ENCODE peak calls at places on chromosomes 3 and 15, in four cellular contexts. T is HCT116, B is astrocyte, E is IMR-90. U is an unnamed sample.
A peak's percentile ranks its signal among the peaks of the same experiment; 100 is the strongest.

GRCh38 chr15:97081666-97082226 is 751.2 kb downstream of the NR2F2 start:
- DNase-seq in T (no peak), B (no peak), E (no peak), U (no peak)

GRCh38 chr3:132641837-132642538 is 17.6 kb downstream of the ACAD11 start:
- DNase-seq in T (peak; percentile 22), B (no peak), E (peak; percentile 67), U (peak; percentile 53)

GRCh38 chr15:33608714-33609113 is 297.9 kb downstream of the RYR3 start:
- DNase-seq in T (no peak), B (no peak), E (no peak), U (no peak)

GRCh38 chr3:172097585-172097984 is 58.2 kb downstream of the FNDC3B start:
- DNase-seq in T (no peak), B (no peak), E (no peak), U (no peak)

GRCh38 chr3:132912416-132912753 is 125.8 kb upstream of the TMEM108 start:
- DNase-seq in T (no peak), B (no peak), E (no peak), U (no peak)

GRCh38 chr15:92970656-92971055 is 70.5 kb downstream of the CHD2 start:
- DNase-seq in T (no peak), B (no peak), E (peak; percentile 50), U (no peak)

GRCh38 chr3:83890763-83891135 is 1068.0 kb upstream of the CADM2 start:
- DNase-seq in T (no peak), B (peak; percentile 51), E (no peak), U (no peak)

GRCh38 chr3:178736300-178736699 is 200.1 kb downstream of the KCNMB2 start:
- DNase-seq in T (no peak), B (no peak), E (no peak), U (no peak)

GRCh38 chr15:67188551-67189218 is 65.8 kb downstream of the AAGAB start:
- DNase-seq in T (no peak), B (peak; percentile 65), E (peak; percentile 90), U (no peak)

GRCh38 chr15:64651573-64652260 is 123.7 kb downstream of the RBPMS2 start:
- DNase-seq in T (no peak), B (no peak), E (peak; percentile 33), U (peak; percentile 60)

GRCh38 chr3:188526057-188526456 is 372.1 kb downstream of the LPP start:
- DNase-seq in T (no peak), B (no peak), E (peak; percentile 14), U (no peak)

GRCh38 chr3:71062920-71063767 is 520.4 kb downstream of the FOXP1 start:
- DNase-seq in T (no peak), B (peak; percentile 57), E (peak; percentile 65), U (no peak)

GRCh38 chr15:74780983-74781672 is 752 bp upstream of the CSK start:
- DNase-seq in T (no peak), B (no peak), E (peak; percentile 28), U (peak; percentile 60)

GRCh38 chr15:41620536-41621199 is 39.5 kb upstream of the MGA start:
- DNase-seq in T (no peak), B (no peak), E (no peak), U (no peak)

GRCh38 chr15:49467782-49468181 is 44.7 kb downstream of the FGF7 start:
- DNase-seq in T (no peak), B (no peak), E (no peak), U (no peak)

GRCh38 chr15:49466119-49466518 is 43.1 kb downstream of the FGF7 start:
- DNase-seq in T (no peak), B (no peak), E (no peak), U (no peak)

GRCh38 chr15:49468440-49468839 is 45.4 kb downstream of the FGF7 start:
- DNase-seq in T (no peak), B (no peak), E (peak; percentile 51), U (no peak)

GRCh38 chr15:49462242-49462641 is 39.2 kb downstream of the FGF7 start:
- DNase-seq in T (no peak), B (no peak), E (no peak), U (no peak)

DNA sequence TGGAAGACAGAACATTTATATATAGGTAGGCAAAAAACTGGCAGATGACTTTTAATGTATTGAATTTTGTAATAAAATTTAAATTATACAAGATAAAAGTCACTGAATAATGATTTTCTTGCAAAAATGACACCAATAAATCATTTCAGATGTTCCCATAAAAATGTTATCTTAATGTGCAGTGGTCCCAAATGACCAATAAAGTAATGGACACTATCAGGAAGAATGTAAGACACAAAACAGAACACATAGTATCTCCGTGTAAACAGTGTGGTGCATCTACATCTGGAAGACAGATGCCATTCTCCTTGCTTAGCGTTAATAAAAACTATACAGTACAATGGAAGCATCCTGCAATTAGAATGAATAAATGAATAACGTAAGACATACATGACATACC is 41.5 kb downstream of the FGF7 start:
- DNase-seq in T (no peak), B (no peak), E (no peak), U (no peak)
- H3K4me1 ChIP-seq in T (no peaks in the 10 kb centered on the region), B (no peaks in the 10 kb centered on the region), E (peaks cover 8% of the 10 kb centered on the region), U (no peaks in the 10 kb centered on the region)

GRCh38 chr3:180319461-180319860 is 282.5 kb upstream of the TTC14 start:
- DNase-seq in T (no peak), B (no peak), E (peak; percentile 40), U (no peak)
- H3K4me2 ChIP-seq in T (no peak overlapping the region), B (no peak overlapping the region), E (no peak overlapping the region), U (no peak overlapping the region)

GRCh38 chr3:165749817-165750216 is 87.4 kb downstream of the BCHE start:
- DNase-seq in T (no peak), B (no peak), E (no peak), U (no peak)

GRCh38 chr3:165755571-165755970 is 81.7 kb downstream of the BCHE start:
- DNase-seq in T (no peak), B (no peak), E (no peak), U (no peak)

GRCh38 chr3:165753560-165753959 is 83.7 kb downstream of the BCHE start:
- DNase-seq in T (no peak), B (peak; percentile 39), E (no peak), U (no peak)

GRCh38 chr3:165751654-165752053 is 85.6 kb downstream of the BCHE start:
- DNase-seq in T (no peak), B (no peak), E (no peak), U (no peak)

GRCh38 chr3:165754219-165755007 is 82.8 kb downstream of the BCHE start:
- DNase-seq in T (no peak), B (peak; percentile 18), E (no peak), U (no peak)
- H3K4me1 ChIP-seq in T (no peaks in the 10 kb centered on the region), B (peaks cover 11% of the 10 kb centered on the region), E (no peaks in the 10 kb centered on the region), U (no peaks in the 10 kb centered on the region)

GRCh38 chr3:140249188-140249587 is 314.2 kb downstream of the CLSTN2 start:
- DNase-seq in T (no peak), B (no peak), E (no peak), U (no peak)

GRCh38 chr3:140252812-140253656 is 318.0 kb downstream of the CLSTN2 start:
- DNase-seq in T (no peak), B (peak; percentile 7), E (no peak), U (no peak)

GRCh38 chr3:140250945-140251344 is 316.0 kb downstream of the CLSTN2 start:
- DNase-seq in T (no peak), B (no peak), E (no peak), U (no peak)

GRCh38 chr3:140250010-140250825 is 315.2 kb downstream of the CLSTN2 start:
- DNase-seq in T (no peak), B (no peak), E (no peak), U (no peak)

DNA sequence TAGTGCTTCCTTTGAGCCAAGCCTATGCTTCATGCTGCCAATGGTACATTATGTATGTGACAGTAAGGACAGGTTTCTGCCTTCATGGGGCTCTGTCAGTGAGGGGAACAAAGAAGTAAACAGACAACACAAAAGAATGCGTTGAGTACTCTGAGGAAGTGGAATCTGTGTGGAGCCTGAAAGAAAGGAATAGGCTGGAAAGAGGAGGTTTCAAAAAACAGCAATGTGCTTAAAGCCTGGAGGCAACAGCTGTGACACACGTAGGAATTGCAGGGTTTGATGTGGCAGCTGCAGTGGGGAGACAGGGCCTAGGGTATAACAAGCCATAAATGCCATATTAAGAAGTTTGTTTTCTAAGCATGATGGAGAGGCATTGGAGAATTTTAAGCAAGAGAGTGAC is 316.7 kb downstream of the CLSTN2 start:
- DNase-seq in T (no peak), B (no peak), E (no peak), U (no peak)
- H3K4me2 ChIP-seq in T (no peak overlapping the region), B (no peak overlapping the region), E (no peak overlapping the region), U (no peak overlapping the region)

U was measured in OCI-LY7.